ENCODE peak calls at places on chromosomes 16 and 17, in seven cellular contexts. Y, A, L, D, K, E and U are unnamed samples. For H3K9me3, the result is how much of the 10 kb centered on the place peaks cover.

GRCh38 chr16:65773319-65773874 is 593.1 kb upstream of the CDH5 start:
- DNase-seq in E (peak), L (no peak), A (no peak), D (peak), K (no peak), Y (no peak), U (no peak)

GRCh38 chr16:19474617-19475016 is 47.3 kb downstream of the GDE1 start:
- DNase-seq in A (no peak), E (no peak), L (no peak), D (no peak), K (no peak), Y (no peak), U (no peak)

GRCh38 chr17:70661342-70662222 is 492.2 kb downstream of the KCNJ2 start:
- DNase-seq in K (no peak), E (no peak), D (no peak), A (no peak), L (no peak), Y (no peak), U (no peak)

GRCh38 chr17:41583137-41584127 is 3.3 kb downstream of the KRT14 start:
- DNase-seq in K (no peak), Y (no peak), L (no peak), E (no peak), D (peak), A (no peak), U (no peak)

GRCh38 chr17:52159159-52159809 is 770 bp upstream of the CA10 start:
- DNase-seq in D (no peak), L (no peak), E (no peak), K (no peak), A (peak), Y (no peak), U (no peak)

GRCh38 chr17:8900626-8901585 is 33.4 kb upstream of the PIK3R6 start:
- DNase-seq in K (no peak), L (no peak), D (no peak), Y (peak), A (no peak), E (no peak), U (no peak)

GRCh38 chr17:61436995-61437704 is 15.1 kb upstream of the TBX4 start:
- DNase-seq in A (no peak), K (no peak), L (no peak), D (no peak), Y (no peak), E (no peak), U (no peak)

GRCh38 chr16:5070431-5071186 is 1.0 kb upstream of the ALG1 start:
- DNase-seq in Y (no peak), L (no peak), K (no peak), E (no peak), D (no peak), A (peak), U (no peak)

GRCh38 chr16:14628806-14629611 is 1.1 kb downstream of the PARN start:
- DNase-seq in Y (no peak), E (no peak), K (no peak), L (no peak), D (peak), A (peak), U (no peak)

GRCh38 chr17:71224824-71225575 is 895.8 kb upstream of the SOX9 start:
- DNase-seq in L (no peak), E (no peak), A (peak), D (no peak), Y (no peak), K (no peak), U (no peak)

GRCh38 chr17:48842746-48843145 is 11.9 kb downstream of the CALCOCO2 start:
- DNase-seq in Y (no peak), E (no peak), D (no peak), L (no peak), A (no peak), K (no peak), U (no peak)

GRCh38 chr17:2266045-2266864 is 37.3 kb downstream of the SMG6 start:
- DNase-seq in L (no peak), Y (peak), D (no peak), E (no peak), A (no peak), K (no peak), U (no peak)

GRCh38 chr17:7043544-7044268 is at the start of gene SLC16A11:
- DNase-seq in A (peak), Y (no peak), K (no peak), D (no peak), L (no peak), E (peak), U (no peak)

GRCh38 chr17:2964831-2965230 is 98.6 kb downstream of the OR1D5 start:
- DNase-seq in Y (no peak), D (no peak), E (no peak), L (no peak), A (no peak), K (no peak), U (no peak)

GRCh38 chr16:88062341-88062861 is 111.2 kb downstream of the BANP start:
- DNase-seq in Y (no peak), A (peak), D (no peak), L (no peak), E (no peak), K (no peak), U (no peak)

GRCh38 chr17:45970659-45971058 is 28.4 kb upstream of the STH start:
- DNase-seq in K (no peak), A (no peak), L (no peak), E (no peak), Y (no peak), D (no peak), U (no peak)

GRCh38 chr16:88772871-88773811 is 11.9 kb downstream of the PIEZO1 start:
- DNase-seq in L (no peak), E (no peak), K (no peak), D (peak), Y (no peak), A (no peak), U (no peak)

GRCh38 chr16:23031508-23032098 is 117.6 kb downstream of the USP31 start:
- DNase-seq in E (no peak), D (no peak), A (no peak), L (no peak), K (no peak), Y (no peak), U (peak)

GRCh38 chr17:11245187-11245586 is 4.2 kb downstream of the SHISA6 start:
- DNase-seq in Y (no peak), A (peak), D (no peak), E (no peak), L (no peak), K (no peak), U (no peak)

GRCh38 chr17:47959825-47960655 is 2.4 kb upstream of the PRR15L start:
- DNase-seq in A (no peak), L (no peak), Y (no peak), D (no peak), E (no peak), K (no peak), U (no peak)

GRCh38 chr17:910503-911194 is 68.9 kb downstream of the NXN start:
- DNase-seq in Y (no peak), E (no peak), A (no peak), D (no peak), L (no peak), K (no peak), U (no peak)

GRCh38 chr16:10577305-10578202 is 2.8 kb downstream of the EMP2 start:
- DNase-seq in L (no peak), D (no peak), E (no peak), A (peak), K (no peak), Y (no peak), U (no peak)

GRCh38 chr17:60139438-60140285 is 10.1 kb upstream of the CA4 start:
- DNase-seq in E (peak), K (peak), A (no peak), D (peak), Y (no peak), L (peak), U (no peak)

GRCh38 chr16:24163935-24164334 is 92.2 kb upstream of the CACNG3 start:
- DNase-seq in D (no peak), Y (no peak), E (no peak), K (no peak), A (no peak), L (no peak), U (no peak)

GRCh38 chr17:21036361-21036881 is 6.4 kb downstream of the USP22 start:
- DNase-seq in D (no peak), A (no peak), E (no peak), L (no peak), K (no peak), Y (no peak), U (no peak)

GRCh38 chr17:40828454-40829039 is 6.1 kb upstream of the KRT10 start:
- DNase-seq in E (no peak), K (no peak), A (no peak), L (no peak), Y (no peak), D (no peak), U (no peak)

GRCh38 chr16:1526608-1527555 is 6.6 kb upstream of the TMEM204 start:
- DNase-seq in D (no peak), Y (no peak), E (no peak), L (no peak), A (no peak), K (no peak), U (no peak)

GRCh38 chr16:48489376-48489775 is 104.2 kb upstream of the SIAH1 start:
- DNase-seq in Y (no peak), L (no peak), E (no peak), K (no peak), A (no peak), D (no peak), U (no peak)

GRCh38 chr16:13153696-13154095 is 252.3 kb downstream of the SHISA9 start:
- DNase-seq in E (no peak), K (no peak), A (no peak), Y (no peak), L (no peak), D (no peak), U (no peak)

GRCh38 chr17:18231156-18231555 is 5.7 kb downstream of the LLGL1 start:
- DNase-seq in K (no peak), L (no peak), A (no peak), D (no peak), E (no peak), Y (no peak), U (no peak)

GRCh38 chr16:81455720-81456494 is 11.3 kb downstream of the CMIP start:
- DNase-seq in E (no peak), A (no peak), L (no peak), K (no peak), D (no peak), Y (no peak), U (no peak)

GRCh38 chr16:2673066-2673999 is 9.0 kb upstream of the KCTD5 start:
- DNase-seq in E (peak), Y (peak), D (peak), A (peak), L (peak), K (peak), U (peak)

GRCh38 chr16:2675021-2675420 is 7.3 kb upstream of the KCTD5 start:
- DNase-seq in K (no peak), Y (no peak), A (no peak), L (no peak), E (no peak), D (no peak), U (no peak)

GRCh38 chr16:2675714-2676113 is 6.6 kb upstream of the KCTD5 start:
- DNase-seq in L (peak), E (no peak), D (peak), A (no peak), K (no peak), Y (no peak), U (no peak)

DNA sequence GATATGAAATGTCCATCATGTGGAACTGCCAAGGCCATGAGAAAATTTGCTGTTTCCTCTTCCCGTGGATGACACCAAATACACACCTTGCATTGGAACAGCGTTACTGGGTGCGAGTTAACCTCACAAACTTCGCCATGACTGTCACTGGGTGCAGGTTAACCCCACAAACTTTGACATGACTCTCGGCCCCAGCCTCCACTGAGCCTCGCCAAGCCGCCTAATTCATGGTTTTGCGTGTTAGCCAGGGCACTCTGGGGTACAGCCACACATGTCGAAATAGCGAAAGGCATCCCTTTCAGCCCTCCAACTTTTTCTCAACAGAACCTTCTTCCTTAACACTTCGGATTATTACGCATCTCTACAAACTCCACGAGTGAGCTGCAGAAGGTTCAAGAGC is 10.6 kb upstream of the KCTD5 start:
- DNase-seq in D (no peak), A (no peak), L (no peak), K (no peak), Y (no peak), E (no peak), U (no peak)
- H3K9me3 ChIP-seq in D (under half), A (under half), L (under half), K (under half), Y (under half), E (under half), U (under half)

GRCh38 chr17:27550974-27551505 is 79.9 kb upstream of the LGALS9 start:
- DNase-seq in K (no peak), L (no peak), A (no peak), Y (no peak), E (no peak), D (no peak), U (no peak)
- TF ChIP-seq YY1 in K (no peak), L (no peak), A (no peak), Y (no peak), E (no peak), D (no peak), U (no peak)

DNA sequence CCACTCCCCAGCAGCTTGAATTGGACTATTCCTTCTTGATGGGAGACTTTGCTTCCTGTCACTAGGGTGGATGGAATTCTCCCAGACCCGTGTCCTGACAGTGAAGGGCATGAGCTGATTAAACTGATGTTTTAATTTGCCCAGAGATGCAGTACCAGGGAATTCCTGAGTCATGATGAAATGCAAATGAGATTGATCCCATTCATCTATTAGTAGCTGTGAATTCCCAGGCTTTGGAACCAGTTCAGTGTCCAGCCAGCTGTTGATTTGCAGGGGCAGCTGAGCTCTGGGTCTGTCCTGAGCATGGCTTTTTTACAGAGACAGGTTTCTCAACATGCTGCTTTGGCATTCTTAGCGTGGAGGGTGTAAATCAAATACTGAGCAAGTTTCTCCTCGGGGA is 157.9 kb downstream of the PITPNC1 start:
- DNase-seq in Y (no peak), D (no peak), K (no peak), L (no peak), A (no peak), E (no peak), U (no peak)
- H3K4me3 ChIP-seq in Y (no peak), D (no peak), K (no peak), L (no peak), A (no peak), E (no peak), U (no peak)

GRCh38 chr17:17106716-17107115 is 64.5 kb downstream of the MPRIP start:
- DNase-seq in L (no peak), K (no peak), D (no peak), E (no peak), A (no peak), Y (no peak), U (no peak)

GRCh38 chr17:17105976-17106375 is 63.7 kb downstream of the MPRIP start:
- DNase-seq in L (no peak), Y (no peak), K (no peak), E (no peak), A (no peak), D (no peak), U (no peak)

GRCh38 chr17:17104036-17104435 is 61.8 kb downstream of the MPRIP start:
- DNase-seq in L (no peak), A (no peak), Y (no peak), E (no peak), D (no peak), K (no peak), U (no peak)

GRCh38 chr17:17103160-17103559 is 60.9 kb downstream of the MPRIP start:
- DNase-seq in D (no peak), Y (no peak), E (no peak), L (no peak), K (peak), A (no peak), U (no peak)

GRCh38 chr17:17104494-17104893 is 62.2 kb downstream of the MPRIP start:
- DNase-seq in A (no peak), E (no peak), Y (no peak), L (no peak), K (no peak), D (no peak), U (no peak)
- H3K9me3 ChIP-seq in A (under half), E (under half), Y (under half), L (under half), K (under half), D (under half), U (under half)

GRCh38 chr17:33954597-33954996 is 300.5 kb upstream of the CCL2 start:
- DNase-seq in L (no peak), D (no peak), Y (no peak), K (no peak), A (no peak), E (no peak), U (no peak)

GRCh38 chr17:33952425-33952824 is 302.7 kb upstream of the CCL2 start:
- DNase-seq in E (no peak), D (no peak), Y (no peak), L (no peak), A (no peak), K (no peak), U (no peak)

GRCh38 chr17:33950061-33950460 is 305.0 kb upstream of the CCL2 start:
- DNase-seq in L (no peak), E (no peak), D (no peak), K (no peak), A (no peak), Y (no peak), U (no peak)

DNA sequence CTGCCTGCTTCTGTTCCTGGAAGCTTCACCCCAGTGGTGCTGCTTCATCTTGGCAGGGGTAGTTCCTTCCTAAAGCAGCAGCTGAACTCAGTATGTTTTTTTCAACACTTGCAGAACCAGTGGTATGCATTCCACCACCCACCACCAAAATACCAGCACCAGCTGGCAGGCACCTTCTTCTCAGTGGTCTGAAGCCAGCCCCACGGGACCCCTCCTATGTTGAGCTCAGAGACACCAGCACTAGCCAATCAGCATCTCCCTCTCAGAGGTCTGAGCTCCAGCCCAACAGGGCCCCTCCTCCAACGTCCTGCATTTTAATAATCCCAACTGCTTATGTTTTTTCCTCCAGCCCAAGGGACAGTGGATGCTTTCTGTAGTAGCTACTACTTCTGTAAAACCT is 299.6 kb upstream of the CCL2 start:
- DNase-seq in E (no peak), L (no peak), K (no peak), Y (no peak), D (no peak), A (no peak), U (no peak)
- TF ChIP-seq YY1 in E (no peak), L (no peak), K (no peak), Y (no peak), D (no peak), A (no peak), U (no peak)